ENCODE peak calls at places on chromosome 4, in five cellular contexts. K is Panc1, P is heart left ventricle, B is OCI-LY7, A is left ventricle myocardium inferior. M is an unnamed sample.

GRCh38 chr4:66017671-66018070 is 347.4 kb upstream of the EPHA5 start:
- DNase-seq in K (no peak), P (no peak), B (no peak), A (no peak), M (no peak)

GRCh38 chr4:165131247-165131832 is 18.7 kb upstream of the TMEM192 start:
- DNase-seq in K (peak; percentile 55), P (no peak), B (peak; percentile 71), A (no peak), M (peak; percentile 21)

GRCh38 chr4:101322743-101323142 is 24.6 kb downstream of the PPP3CA start:
- DNase-seq in K (no peak), P (no peak), B (no peak), A (no peak), M (no peak)

GRCh38 chr4:154497901-154498300 is 6.3 kb upstream of the DCHS2 start:
- DNase-seq in K (no peak), P (no peak), B (no peak), A (no peak), M (no peak)

GRCh38 chr4:77697860-77698599 is 92.4 kb downstream of the CXCL13 start:
- DNase-seq in K (peak; percentile 27), P (no peak), B (peak; percentile 31), A (no peak), M (peak; percentile 32)

GRCh38 chr4:76634239-76634638 is 199.2 kb downstream of the SHROOM3 start:
- DNase-seq in K (no peak), P (no peak), B (no peak), A (no peak), M (peak; percentile 16)

GRCh38 chr4:38154681-38155588 is 194.7 kb downstream of the PTTG2 start:
- DNase-seq in K (no peak), P (peak; percentile 72), B (peak; percentile 20), A (peak; percentile 69), M (no peak)

GRCh38 chr4:138030375-138030774 is 211.8 kb downstream of the SLC7A11 start:
- DNase-seq in K (no peak), P (no peak), B (no peak), A (no peak), M (no peak)

GRCh38 chr4:139455187-139455586 is 1.3 kb downstream of the RAB33B start:
- DNase-seq in K (no peak), P (no peak), B (peak; percentile 18), A (no peak), M (no peak)

GRCh38 chr4:113697429-113697828 is 64.1 kb downstream of the CAMK2D start:
- DNase-seq in K (no peak), P (no peak), B (no peak), A (no peak), M (no peak)

GRCh38 chr4:164095313-164096110 is 601.0 kb downstream of the TMA16 start:
- DNase-seq in K (no peak), P (no peak), B (no peak), A (no peak), M (no peak)

GRCh38 chr4:7124643-7125442 is 57.0 kb upstream of the GRPEL1 start:
- DNase-seq in K (no peak), P (no peak), B (peak; percentile 11), A (no peak), M (peak; percentile 85)

GRCh38 chr4:90958256-90958895 is 831.2 kb downstream of the CCSER1 start:
- DNase-seq in K (no peak), P (no peak), B (no peak), A (no peak), M (peak; percentile 66)

GRCh38 chr4:13081830-13082229 is 402.3 kb downstream of the RAB28 start:
- DNase-seq in K (no peak), P (no peak), B (no peak), A (no peak), M (no peak)

GRCh38 chr4:2787230-2788100 is 5.4 kb upstream of the SH3BP2 start:
- DNase-seq in K (no peak), P (peak; percentile 62), B (peak; percentile 72), A (no peak), M (no peak)

GRCh38 chr4:119172223-119172622 is 36.6 kb downstream of the MYOZ2 start:
- DNase-seq in K (no peak), P (no peak), B (no peak), A (no peak), M (no peak)

GRCh38 chr4:116469582-116469981 is 615.8 kb downstream of the TRAM1L1 start:
- DNase-seq in K (no peak), P (no peak), B (peak; percentile 41), A (no peak), M (no peak)

GRCh38 chr4:170226288-170226687 is 136.5 kb upstream of the AADAT start:
- DNase-seq in K (no peak), P (no peak), B (no peak), A (no peak), M (no peak)

GRCh38 chr4:122313001-122313400 is 65.8 kb upstream of the ADAD1 start:
- DNase-seq in K (no peak), P (no peak), B (no peak), A (no peak), M (no peak)

GRCh38 chr4:138522366-138522765 is 280.2 kb upstream of the SLC7A11 start:
- DNase-seq in K (peak; percentile 5), P (no peak), B (peak; percentile 38), A (no peak), M (no peak)

GRCh38 chr4:113394730-113395530 is 345.5 kb downstream of the ANK2 start:
- DNase-seq in K (peak; percentile 77), P (no peak), B (peak; percentile 85), A (no peak), M (peak; percentile 74)

DNA sequence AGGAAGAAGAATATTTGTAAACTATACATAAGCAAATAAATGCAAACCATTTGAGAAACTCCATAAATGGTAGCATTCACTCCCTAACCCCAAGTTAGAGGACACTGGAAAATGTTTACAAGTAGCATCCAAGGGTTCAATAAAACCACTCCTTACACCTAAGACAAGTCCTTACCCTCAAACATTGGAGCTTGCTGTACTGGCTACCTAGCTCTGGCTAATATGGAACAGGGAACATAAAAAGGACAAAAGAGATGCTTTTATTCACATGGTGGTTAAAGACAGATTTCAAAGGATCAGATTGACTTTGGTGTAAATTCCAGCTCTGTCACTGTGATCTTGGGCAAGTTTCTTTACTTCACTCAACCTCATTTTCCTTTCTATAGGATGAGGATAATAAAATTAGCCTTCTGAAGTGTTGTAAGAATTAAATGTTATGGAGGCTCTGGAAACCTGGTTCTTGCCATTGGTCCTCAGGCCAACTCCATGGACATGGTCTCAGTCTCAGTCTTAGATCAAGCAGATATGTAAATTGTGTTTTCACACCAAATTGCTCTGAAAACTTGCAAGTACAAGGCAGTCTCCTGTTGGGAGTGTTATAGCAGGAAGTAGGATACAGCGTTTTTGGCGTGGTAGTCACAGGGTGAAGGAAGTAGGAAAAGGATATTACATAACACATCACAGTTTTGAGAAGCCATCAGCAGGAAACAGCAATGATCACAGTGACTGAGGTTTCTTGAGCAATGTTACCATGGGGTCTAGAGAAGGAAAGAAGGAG is 3.3 kb downstream of the CXCL1 start:
- DNase-seq in K (no peak), P (no peak), B (no peak), A (no peak), M (no peak)
- H3K27ac ChIP-seq in K (no peak overlapping the region), P (no peak overlapping the region), B (no peak overlapping the region), A (no peak overlapping the region), M (no peak overlapping the region)

DNA sequence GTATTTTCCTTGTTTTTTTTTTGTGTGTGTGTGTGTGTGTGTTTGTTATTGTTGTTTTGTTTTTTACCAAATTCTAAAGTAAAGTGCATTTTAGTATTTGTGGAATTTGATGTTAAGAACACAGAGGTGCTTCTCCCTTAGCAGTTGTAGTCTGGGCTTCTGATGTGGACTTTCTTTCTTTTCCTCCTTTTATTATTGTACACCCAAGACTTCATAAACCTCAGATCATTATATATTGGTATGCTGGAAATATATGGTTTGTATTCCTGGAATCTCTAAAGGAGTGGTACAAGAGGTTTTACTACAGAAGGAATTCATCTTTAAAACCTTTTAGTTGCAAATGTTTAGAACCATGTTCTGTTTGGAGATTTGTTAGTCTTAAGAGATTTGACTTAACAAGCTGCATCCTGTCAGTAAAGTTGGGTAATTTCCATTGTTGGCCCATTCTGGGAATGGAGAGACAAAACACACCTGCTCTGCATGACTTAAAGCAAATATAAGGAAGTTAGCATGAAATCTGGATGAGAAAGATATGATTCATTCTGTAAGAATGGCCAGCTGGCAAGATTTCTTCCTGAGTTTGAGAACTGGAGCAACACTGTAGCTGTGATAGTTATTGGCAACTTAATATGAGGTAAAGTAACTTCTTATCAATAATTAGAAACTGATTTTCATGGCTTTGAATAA is 64.0 kb downstream of the SMAD1 start:
- DNase-seq in K (peak; percentile 74), P (no peak), B (no peak), A (no peak), M (peak; percentile 95)
- H3K27ac ChIP-seq in K (peak overlapping the region; percentile 71), P (peak overlapping the region; percentile 6), B (no peak overlapping the region), A (peak overlapping the region; percentile 59), M (no peak overlapping the region)

GRCh38 chr4:161132715-161133425 is 1030.9 kb downstream of the FSTL5 start:
- DNase-seq in K (no peak), P (no peak), B (no peak), A (no peak), M (no peak)
- H3K27ac ChIP-seq in K (no peak overlapping the region), P (no peak overlapping the region), B (no peak overlapping the region), A (no peak overlapping the region), M (no peak overlapping the region)

GRCh38 chr4:159248383-159249178 is 145.7 kb downstream of the RAPGEF2 start:
- DNase-seq in K (no peak), P (no peak), B (no peak), A (no peak), M (peak; percentile 24)
- H3K27ac ChIP-seq in K (no peak overlapping the region), P (peak overlapping the region; percentile 65), B (no peak overlapping the region), A (peak overlapping the region; percentile 85), M (no peak overlapping the region)

GRCh38 chr4:84956014-84956413 is 10.5 kb downstream of the WDFY3 start:
- DNase-seq in K (no peak), P (no peak), B (no peak), A (no peak), M (no peak)

GRCh38 chr4:84957509-84958420 is 8.7 kb downstream of the WDFY3 start:
- DNase-seq in K (no peak), P (no peak), B (no peak), A (no peak), M (no peak)

GRCh38 chr4:84952004-84952403 is 14.5 kb downstream of the WDFY3 start:
- DNase-seq in K (peak; percentile 18), P (no peak), B (no peak), A (no peak), M (no peak)

GRCh38 chr4:84952776-84953175 is 13.7 kb downstream of the WDFY3 start:
- DNase-seq in K (no peak), P (no peak), B (no peak), A (no peak), M (no peak)

GRCh38 chr4:84955168-84955567 is 11.3 kb downstream of the WDFY3 start:
- DNase-seq in K (no peak), P (no peak), B (no peak), A (no peak), M (no peak)
- H3K27ac ChIP-seq in K (no peak overlapping the region), P (no peak overlapping the region), B (no peak overlapping the region), A (peak overlapping the region; percentile 5), M (no peak overlapping the region)

GRCh38 chr4:83240379-83240875 is 44.2 kb downstream of the COQ2 start:
- DNase-seq in K (no peak), P (no peak), B (peak; percentile 91), A (no peak), M (no peak)
- H3K27ac ChIP-seq in K (peak overlapping the region; percentile 29), P (no peak overlapping the region), B (peak overlapping the region; percentile 90), A (no peak overlapping the region), M (no peak overlapping the region)

DNA sequence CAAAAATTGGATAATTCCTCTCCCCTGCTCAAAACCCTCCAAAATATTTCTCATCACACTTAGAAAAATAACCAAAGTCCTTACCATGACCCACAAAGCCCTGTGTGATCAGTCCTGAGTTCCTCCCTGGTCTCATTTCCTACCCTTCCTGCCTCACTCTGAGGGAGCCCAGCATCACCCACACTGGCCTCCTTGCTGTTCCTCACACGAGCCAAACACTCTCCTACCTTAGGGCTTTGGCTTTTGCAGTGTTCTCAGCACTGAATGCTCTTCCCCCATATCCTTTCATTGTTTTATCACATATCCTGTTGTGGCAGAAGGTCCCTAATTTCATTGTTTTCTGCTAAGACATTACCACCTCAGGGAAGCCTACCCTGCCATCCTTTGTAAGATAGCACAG is 12.2 kb downstream of the MGAT4D start:
- DNase-seq in K (no peak), P (no peak), B (no peak), A (no peak), M (no peak)
- H3K27ac ChIP-seq in K (no peak overlapping the region), P (no peak overlapping the region), B (no peak overlapping the region), A (no peak overlapping the region), M (no peak overlapping the region)